ENCODE peak calls at places on chromosomes 7 and 10, in five cellular contexts. O, I, A, H and M are unnamed samples.

GRCh38 chr10:63421591-63421990 is 44.2 kb downstream of the JMJD1C start:
- DNase-seq in H (no peak), I (no peak), O (no peak), A (no peak), M (no peak)

GRCh38 chr10:75941181-75941580 is 509.8 kb downstream of the LRMDA start:
- DNase-seq in I (no peak), O (no peak), A (no peak), H (no peak), M (no peak)

GRCh38 chr10:17768957-17769356 is 17.0 kb downstream of the TMEM236 start:
- DNase-seq in O (peak; percentile 40), A (no peak), H (peak; percentile 58), I (no peak), M (no peak)

GRCh38 chr10:71753960-71754505 is 19.3 kb downstream of the VSIR start:
- DNase-seq in I (no peak), A (no peak), O (no peak), H (no peak), M (no peak)

GRCh38 chr10:66025186-66025585 is 900.6 kb upstream of the LRRTM3 start:
- DNase-seq in I (no peak), A (no peak), O (no peak), H (no peak), M (no peak)

GRCh38 chr10:90945496-90946070 is 24.7 kb upstream of the ANKRD1 start:
- DNase-seq in H (no peak), A (no peak), I (no peak), O (no peak), M (no peak)

GRCh38 chr7:148944935-148945934 is 61.1 kb upstream of the EZH2 start:
- DNase-seq in I (no peak), H (peak; percentile 37), O (peak; percentile 66), A (no peak), M (no peak)

GRCh38 chr7:38025815-38026214 is 105.4 kb downstream of the EPDR1 start:
- DNase-seq in A (no peak), O (no peak), I (no peak), H (no peak), M (no peak)

GRCh38 chr10:24469993-24470392 is 253.7 kb downstream of the ARHGAP21 start:
- DNase-seq in A (no peak), O (no peak), H (no peak), I (no peak), M (no peak)

GRCh38 chr10:14162626-14163344 is 167.9 kb downstream of the FRMD4A start:
- DNase-seq in A (no peak), I (no peak), H (no peak), O (no peak), M (no peak)

GRCh38 chr10:14153570-14154055 is 177.1 kb downstream of the FRMD4A start:
- DNase-seq in O (peak; percentile 37), I (peak; percentile 54), H (peak; percentile 18), A (no peak), M (peak; percentile 67)

GRCh38 chr10:14156101-14156500 is 174.6 kb downstream of the FRMD4A start:
- DNase-seq in A (no peak), H (no peak), I (no peak), O (no peak), M (no peak)

GRCh38 chr10:14160299-14160698 is 170.4 kb downstream of the FRMD4A start:
- DNase-seq in I (no peak), A (no peak), O (no peak), H (no peak), M (no peak)

GRCh38 chr10:14158575-14158974 is 172.1 kb downstream of the FRMD4A start:
- DNase-seq in H (no peak), I (no peak), A (no peak), O (no peak), M (no peak)
- H2BK15ac ChIP-seq in H (no peak overlapping the region), I (no peak overlapping the region), A (no peak overlapping the region), O (no peak overlapping the region), M (no peak overlapping the region)

GRCh38 chr7:30231271-30231670 is 53.1 kb upstream of the ZNRF2 start:
- DNase-seq in O (no peak), A (no peak), I (no peak), H (no peak), M (no peak)

GRCh38 chr7:30222519-30223213 is 61.7 kb upstream of the ZNRF2 start:
- DNase-seq in I (no peak), H (no peak), O (no peak), A (no peak), M (no peak)

GRCh38 chr7:30226593-30227268 is 57.7 kb upstream of the ZNRF2 start:
- DNase-seq in H (no peak), A (no peak), O (no peak), I (peak; percentile 66), M (peak; percentile 76)

GRCh38 chr7:30224511-30225031 is 59.8 kb upstream of the ZNRF2 start:
- DNase-seq in I (no peak), O (peak; percentile 30), H (peak; percentile 75), A (no peak), M (no peak)

GRCh38 chr7:30225863-30226361 is 58.5 kb upstream of the ZNRF2 start:
- DNase-seq in O (peak; percentile 8), H (peak; percentile 25), A (no peak), I (no peak), M (no peak)
- H2AFZ ChIP-seq in O (no peak overlapping the region), H (no peak overlapping the region), A (no peak overlapping the region), I (no peak overlapping the region), M (no peak overlapping the region)

GRCh38 chr7:55569269-55569663 is 3.0 kb downstream of the VOPP1 start:
- DNase-seq in O (no peak), H (peak; percentile 8), A (no peak), I (no peak), M (no peak)
- H3K27ac ChIP-seq in O (no peak overlapping the region), H (peak overlapping the region; percentile 37), A (no peak overlapping the region), I (no peak overlapping the region), M (no peak overlapping the region)

GRCh38 chr7:44284881-44285541 is 40.4 kb downstream of the CAMK2B start:
- DNase-seq in O (no peak), H (no peak), I (peak; percentile 30), A (no peak), M (peak; percentile 22)
- H2BK15ac ChIP-seq in O (no peak overlapping the region), H (no peak overlapping the region), I (no peak overlapping the region), A (no peak overlapping the region), M (no peak overlapping the region)

GRCh38 chr10:48522011-48522765 is 82.7 kb downstream of the ARHGAP22 start:
- DNase-seq in A (no peak), O (no peak), H (no peak), I (peak; percentile 27), M (no peak)

GRCh38 chr10:48523212-48523819 is 81.6 kb downstream of the ARHGAP22 start:
- DNase-seq in I (no peak), H (peak; percentile 75), O (peak; percentile 98), A (peak; percentile 14), M (peak; percentile 53)

GRCh38 chr10:48525956-48526355 is 78.9 kb downstream of the ARHGAP22 start:
- DNase-seq in I (peak; percentile 30), H (no peak), O (no peak), A (no peak), M (peak; percentile 20)

GRCh38 chr10:48525113-48525512 is 79.8 kb downstream of the ARHGAP22 start:
- DNase-seq in A (no peak), O (no peak), H (no peak), I (peak; percentile 33), M (peak; percentile 4)

DNA sequence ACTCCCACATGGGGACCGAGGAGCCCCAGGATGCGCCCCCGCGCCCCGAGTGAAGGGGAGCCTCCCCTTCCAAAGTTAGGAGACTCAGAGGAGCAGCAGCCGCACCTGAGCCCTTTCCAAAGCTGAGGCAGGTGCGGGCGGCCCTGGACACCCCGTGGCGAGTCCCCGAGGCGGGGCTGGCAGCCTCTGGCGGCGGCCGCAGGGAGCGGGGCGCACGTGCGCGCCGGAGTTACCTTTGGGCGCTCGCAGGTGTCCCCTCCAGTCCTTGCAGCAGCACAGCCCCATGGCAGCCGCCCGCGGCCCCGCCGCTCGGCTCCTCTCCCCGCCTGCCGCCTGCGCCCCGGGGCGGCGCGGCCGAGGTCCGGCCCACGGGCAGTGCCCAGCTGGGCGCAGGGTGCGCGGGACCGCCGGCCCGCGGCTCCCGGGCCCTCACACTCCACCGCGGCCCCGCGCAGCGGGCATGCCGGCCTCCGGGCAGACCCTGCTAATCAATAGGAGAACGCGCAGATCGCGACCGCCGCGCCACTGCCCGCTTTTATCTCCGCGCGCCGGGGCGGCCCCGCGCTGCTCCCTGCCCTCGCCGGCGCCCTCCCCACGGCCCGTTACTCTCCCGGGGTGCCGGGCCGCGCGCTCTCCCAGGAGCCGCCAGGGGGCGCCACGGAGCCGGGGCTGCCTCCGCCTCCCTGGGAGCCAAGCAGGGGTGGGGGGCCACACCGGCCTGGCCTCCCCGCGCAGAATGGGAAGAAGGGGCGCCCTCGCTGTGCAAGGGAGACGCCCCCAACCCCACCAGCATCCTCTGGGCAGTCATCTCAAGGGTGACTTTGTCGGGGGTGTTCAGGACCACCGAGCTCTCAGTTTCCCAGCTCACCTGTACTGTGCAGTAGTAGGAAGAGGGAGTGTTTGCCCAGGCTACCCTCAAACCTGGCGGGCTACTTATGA is 80.8 kb downstream of the ARHGAP22 start:
- DNase-seq in I (peak; percentile 83), A (peak; percentile 31), H (peak; percentile 11), O (no peak), M (peak; percentile 61)
- H2AFZ ChIP-seq in I (no peak overlapping the region), A (peak overlapping the region; percentile 87), H (no peak overlapping the region), O (peak overlapping the region; percentile 71), M (no peak overlapping the region)

DNA sequence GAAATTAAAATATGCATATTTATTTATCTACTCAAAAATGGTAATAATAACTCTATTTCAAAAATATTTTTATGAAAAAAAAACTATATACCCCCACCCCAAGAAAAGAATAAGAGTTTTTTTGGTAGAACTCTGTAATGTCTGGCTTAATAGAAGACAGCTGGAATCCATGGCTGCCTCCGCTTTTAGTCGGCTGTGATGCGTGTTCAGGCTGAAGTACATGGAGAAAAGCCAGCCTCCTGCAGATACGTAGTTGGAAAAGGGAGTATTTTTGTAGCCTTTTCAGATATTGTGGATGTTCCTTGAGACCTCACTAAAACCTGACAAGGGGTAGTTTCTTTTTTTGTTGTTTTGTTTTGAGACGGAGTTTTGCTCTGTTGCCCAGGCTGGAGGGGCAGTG is 10.0 kb downstream of the FOXK1 start:
- DNase-seq in H (no peak), A (no peak), I (no peak), O (no peak), M (no peak)
- H3K27ac ChIP-seq in H (no peak overlapping the region), A (no peak overlapping the region), I (no peak overlapping the region), O (no peak overlapping the region), M (no peak overlapping the region)

DNA sequence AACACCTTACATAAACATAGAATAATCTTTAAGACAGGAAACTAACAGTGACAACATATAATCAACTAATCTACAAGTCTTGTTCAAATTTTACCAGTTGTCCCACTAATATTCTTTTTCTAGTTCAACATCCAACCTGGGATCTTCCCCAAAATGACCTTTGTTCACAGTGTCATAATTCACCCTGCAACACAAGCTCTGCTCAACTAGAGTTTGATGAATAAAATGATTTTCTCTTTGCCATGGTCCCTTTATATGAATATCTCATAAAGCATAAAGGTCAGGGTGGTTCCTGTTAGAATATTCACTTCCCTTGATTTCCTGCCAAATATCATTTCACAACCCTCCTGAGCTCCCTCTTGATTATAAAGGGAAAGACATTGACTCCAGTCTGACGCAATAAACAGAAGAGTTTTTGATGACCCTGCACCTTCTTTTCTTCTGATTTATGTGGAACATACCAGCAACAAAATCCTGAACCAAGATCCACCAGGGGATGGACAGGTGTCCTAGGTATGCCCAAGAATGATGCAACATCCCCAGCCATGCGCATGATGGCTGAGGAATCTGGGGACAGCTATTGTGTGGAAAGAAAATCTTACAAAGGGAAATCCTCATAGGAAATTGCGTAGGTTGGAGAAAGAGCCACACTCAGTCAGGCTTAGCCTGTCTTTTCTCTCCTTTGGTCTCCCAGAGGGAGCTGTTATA is 18.6 kb downstream of the IFIT3 start:
- DNase-seq in A (no peak), H (no peak), O (peak; percentile 55), I (no peak), M (no peak)
- H2BK15ac ChIP-seq in A (no peak overlapping the region), H (no peak overlapping the region), O (no peak overlapping the region), I (no peak overlapping the region), M (no peak overlapping the region)